ENCODE peak calls at places on chromosomes 6 and 20, in seven cellular contexts. O is chondrocyte, C is ovary, E is neural progenitor cell, W is epithelial cell of esophagus, P is HCT116, R is HFFc6. T is an unnamed sample.

GRCh38 chr6:87151786-87152527 is 3.4 kb upstream of the ZNF292 start:
- DNase-seq in O (no peak), C (peak; percentile 74), E (peak; percentile 76), W (peak; percentile 36), P (no peak), R (peak; percentile 41), T (peak; percentile 81)

GRCh38 chr20:44979090-44979621 is 12.8 kb downstream of the STK4 start:
- DNase-seq in O (no peak), C (no peak), E (no peak), W (peak; percentile 11), P (no peak), R (no peak), T (no peak)

GRCh38 chr6:95286874-95287273 is 290.5 kb upstream of the MANEA start:
- DNase-seq in O (no peak), C (no peak), E (no peak), W (no peak), P (no peak), R (no peak), T (no peak)

GRCh38 chr6:14371530-14371929 is 254.0 kb downstream of the CD83 start:
- DNase-seq in O (no peak), C (no peak), E (no peak), W (no peak), P (no peak), R (no peak), T (no peak)

GRCh38 chr20:41738584-41739193 is 120.5 kb upstream of the CHD6 start:
- DNase-seq in O (no peak), C (peak; percentile 44), E (peak; percentile 77), W (peak; percentile 59), P (peak; percentile 32), R (no peak), T (peak; percentile 64)

GRCh38 chr20:4795394-4795793 is 73.7 kb downstream of the PRND start:
- DNase-seq in O (no peak), C (no peak), E (no peak), W (peak; percentile 68), P (peak; percentile 6), R (peak; percentile 53), T (no peak)

GRCh38 chr20:19758888-19759331 is 852 bp downstream of the RIN2 start:
- DNase-seq in O (no peak), C (peak; percentile 68), E (peak; percentile 75), W (peak; percentile 48), P (no peak), R (no peak), T (peak; percentile 65)

GRCh38 chr20:44475372-44475693 is 341 bp upstream of the TTPAL start:
- DNase-seq in O (no peak), C (no peak), E (no peak), W (no peak), P (no peak), R (no peak), T (peak; percentile 38)

GRCh38 chr20:25570148-25570530 is 15.2 kb downstream of the NINL start:
- DNase-seq in O (no peak), C (no peak), E (no peak), W (no peak), P (no peak), R (no peak), T (no peak)

GRCh38 chr6:37524025-37524647 is 24.4 kb upstream of the CCDC167 start:
- DNase-seq in O (no peak), C (no peak), E (no peak), W (peak; percentile 35), P (no peak), R (peak; percentile 51), T (no peak)

GRCh38 chr6:139597781-139598368 is 223.4 kb upstream of the CITED2 start:
- DNase-seq in O (no peak), C (peak; percentile 81), E (peak; percentile 25), W (peak; percentile 78), P (no peak), R (peak; percentile 97), T (no peak)

GRCh38 chr6:64293298-64293697 is 657.7 kb downstream of the PHF3 start:
- DNase-seq in O (no peak), C (no peak), E (no peak), W (no peak), P (no peak), R (no peak), T (no peak)

GRCh38 chr20:48965189-48965910 is 43.8 kb downstream of the ARFGEF2 start:
- DNase-seq in O (no peak), C (no peak), E (no peak), W (no peak), P (no peak), R (peak; percentile 20), T (no peak)

GRCh38 chr20:15867017-15867416 is 706.2 kb downstream of the KIF16B start:
- DNase-seq in O (no peak), C (no peak), E (no peak), W (no peak), P (no peak), R (no peak), T (no peak)

GRCh38 chr6:7418238-7418905 is 28.8 kb downstream of the RIOK1 start:
- DNase-seq in O (no peak), C (no peak), E (no peak), W (peak; percentile 85), P (no peak), R (peak; percentile 56), T (peak; percentile 42)

GRCh38 chr20:56949318-56949717 is 317.1 kb downstream of the BMP7 start:
- DNase-seq in O (no peak), C (no peak), E (no peak), W (no peak), P (peak; percentile 22), R (no peak), T (no peak)

GRCh38 chr6:115932481-115932880 is 128.2 kb downstream of the FRK start:
- DNase-seq in O (no peak), C (no peak), E (no peak), W (peak; percentile 27), P (peak; percentile 13), R (no peak), T (no peak)

GRCh38 chr6:166584813-166585429 is 1.6 kb downstream of the RAMACL start:
- DNase-seq in O (no peak), C (no peak), E (no peak), W (no peak), P (no peak), R (peak; percentile 73), T (no peak)

GRCh38 chr6:89494131-89494793 is 61.3 kb downstream of the ANKRD6 start:
- DNase-seq in O (no peak), C (no peak), E (no peak), W (no peak), P (no peak), R (no peak), T (no peak)
- TF ChIP-seq CTCF in O (no peak), C (no peak), E (peak; percentile 32), W (peak; percentile 24), P (no peak), R (peak; percentile 24), T (no peak)

GRCh38 chr20:17782768-17783167 is 83.0 kb downstream of the BANF2 start:
- DNase-seq in O (no peak), C (no peak), E (no peak), W (no peak), P (no peak), R (no peak), T (no peak)

GRCh38 chr20:17787816-17788215 is 88.0 kb downstream of the BANF2 start:
- DNase-seq in O (no peak), C (no peak), E (no peak), W (no peak), P (no peak), R (no peak), T (no peak)

GRCh38 chr20:17790308-17790707 is 90.5 kb downstream of the BANF2 start:
- DNase-seq in O (no peak), C (no peak), E (no peak), W (no peak), P (no peak), R (no peak), T (no peak)

GRCh38 chr20:17786221-17786718 is 86.5 kb downstream of the BANF2 start:
- DNase-seq in O (no peak), C (peak; percentile 64), E (no peak), W (no peak), P (no peak), R (peak; percentile 26), T (no peak)

DNA sequence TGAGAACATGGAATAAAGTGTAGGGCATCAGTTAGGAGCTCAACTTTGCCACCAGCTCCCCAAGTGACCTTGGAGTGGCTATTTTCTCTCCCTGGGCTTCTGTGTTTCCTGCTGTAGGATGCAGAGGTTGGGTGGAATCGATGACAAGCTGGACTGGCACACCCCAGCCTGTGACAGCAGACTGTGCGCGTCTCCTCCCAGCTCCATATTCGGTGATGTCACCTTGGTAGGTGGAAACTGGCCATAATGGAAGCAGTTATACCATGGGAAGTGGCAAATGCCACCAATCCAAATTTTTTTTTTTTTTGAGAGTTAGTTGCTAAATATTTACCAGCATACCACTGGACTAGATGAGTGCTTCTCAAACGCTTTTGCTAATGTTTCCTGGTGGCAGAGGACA is 85.2 kb downstream of the BANF2 start:
- DNase-seq in O (no peak), C (no peak), E (no peak), W (no peak), P (no peak), R (no peak), T (no peak)
- TF ChIP-seq CTCF in O (no peak), C (no peak), E (no peak), W (no peak), P (no peak), R (no peak), T (no peak)

DNA sequence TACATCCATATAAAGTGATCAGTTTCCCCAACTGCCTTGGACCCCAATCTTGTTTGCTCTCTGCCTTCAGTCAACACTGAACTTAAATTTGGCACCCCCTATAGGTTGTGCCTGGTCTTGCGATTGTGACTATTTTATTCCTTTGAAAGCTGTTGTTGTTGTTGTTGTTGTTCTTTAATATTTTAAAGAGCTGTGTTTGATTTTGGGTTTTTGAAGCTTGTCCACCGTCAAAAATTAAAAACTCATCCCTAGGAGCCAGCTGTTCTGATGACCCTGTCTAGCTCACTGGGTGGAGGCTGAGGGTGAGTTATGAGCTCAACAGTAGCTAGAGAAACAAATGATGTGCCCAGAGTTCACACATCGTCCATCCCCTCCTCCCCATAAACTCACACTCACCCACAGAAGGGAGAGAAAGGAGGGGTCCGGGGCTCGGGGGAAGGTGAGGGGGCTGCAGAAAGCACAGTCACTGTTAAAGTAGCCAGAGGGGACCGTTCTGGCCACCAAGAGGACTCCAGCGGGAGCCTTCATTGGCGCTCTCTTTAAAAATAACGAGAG is 4.0 kb downstream of the SIM1 start:
- DNase-seq in O (no peak), C (no peak), E (peak; percentile 71), W (no peak), P (no peak), R (no peak), T (no peak)
- TF ChIP-seq CTCF in O (peak; percentile 79), C (no peak), E (peak; percentile 89), W (peak; percentile 31), P (peak; percentile 12), R (peak; percentile 89), T (peak; percentile 60)

DNA sequence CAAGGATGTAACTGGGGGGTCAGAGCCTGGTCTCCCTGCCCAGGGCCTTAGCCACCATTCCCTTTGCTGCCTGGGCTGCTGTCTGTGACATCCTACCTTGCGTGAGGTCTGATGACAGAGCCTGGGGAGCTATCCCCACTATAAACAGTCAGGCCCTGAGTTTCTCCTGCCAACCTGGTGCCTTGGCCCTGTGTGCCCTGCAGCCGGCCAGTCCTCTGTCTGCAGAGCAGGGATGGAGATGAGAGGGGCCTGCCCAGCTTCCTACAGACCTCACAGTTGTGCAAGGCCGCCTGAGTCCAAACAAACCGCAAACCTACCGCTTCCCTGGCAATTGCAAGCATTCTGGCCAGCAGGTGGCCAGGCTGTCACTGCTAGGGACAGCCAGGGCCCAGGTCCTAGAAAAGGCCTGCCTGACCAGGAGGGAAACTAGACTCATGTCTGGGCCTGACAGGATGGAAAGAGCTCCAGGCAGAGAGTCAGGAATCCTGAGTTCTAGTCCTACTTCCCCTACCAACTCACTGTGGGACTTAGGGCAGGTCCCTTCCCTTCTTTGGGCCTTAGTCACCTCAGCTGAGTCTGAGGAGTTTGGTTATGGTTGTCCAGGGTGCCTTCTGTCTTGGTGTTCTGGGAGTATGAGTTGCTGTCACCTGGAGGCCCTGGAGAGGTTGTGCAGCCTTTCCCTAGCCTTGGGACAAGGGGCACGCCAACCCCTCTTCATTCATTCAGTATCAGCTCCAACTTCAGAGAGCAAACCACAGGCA is 86.2 kb downstream of the VEGFA start:
- DNase-seq in O (no peak), C (no peak), E (peak; percentile 72), W (peak; percentile 26), P (peak; percentile 21), R (no peak), T (peak; percentile 74)
- TF ChIP-seq CTCF in O (peak; percentile 72), C (no peak), E (peak; percentile 58), W (peak; percentile 33), P (peak; percentile 70), R (peak; percentile 67), T (peak; percentile 42)

T was measured in SK-N-SH.